ENCODE peak calls at places on chromosomes 7 and 10, in four cellular contexts. X is CD8-positive, alpha-beta T cell; E is sigmoid colon; S is AG04450. O is an unnamed sample.

GRCh38 chr10:124036746-124037145 is 56.7 kb downstream of the CHST15 start:
- DNase-seq in E (no peak), X (no peak), S (no peak), O (no peak)

GRCh38 chr7:91347288-91347687 is 83.1 kb downstream of the FZD1 start:
- DNase-seq in E (no peak), X (no peak), S (no peak), O (peak)

GRCh38 chr7:75536491-75536890 is 44.4 kb downstream of the SPDYE5 start:
- DNase-seq in E (peak), X (no peak), S (no peak), O (no peak)

GRCh38 chr7:522071-522937 is 2.7 kb upstream of the PDGFA start:
- DNase-seq in X (no peak), E (no peak), S (no peak), O (no peak)

GRCh38 chr7:132398253-132398913 is 177.9 kb downstream of the PLXNA4 start:
- DNase-seq in E (peak), S (no peak), X (no peak), O (no peak)

GRCh38 chr10:61662794-61663259 is at the start of gene CABCOCO1:
- DNase-seq in E (peak), S (no peak), X (no peak), O (no peak)

GRCh38 chr10:84337199-84337598 is 8.8 kb downstream of the CCSER2 start:
- DNase-seq in E (no peak), S (no peak), X (no peak), O (no peak)

GRCh38 chr7:1869731-1870130 is 199.7 kb downstream of the ELFN1 start:
- DNase-seq in X (no peak), E (no peak), S (no peak), O (no peak)

GRCh38 chr7:90973146-90973545 is 291.1 kb upstream of the FZD1 start:
- DNase-seq in E (no peak), S (no peak), X (no peak), O (no peak)

GRCh38 chr10:130193493-130194193 is 57.5 kb downstream of the GLRX3 start:
- DNase-seq in E (no peak), X (no peak), S (no peak), O (no peak)

GRCh38 chr7:46034056-46034768 is 113.1 kb upstream of the IGFBP3 start:
- DNase-seq in E (no peak), X (no peak), S (peak), O (no peak)

GRCh38 chr10:77648472-77648871 is 10.9 kb upstream of the KCNMA1 start:
- DNase-seq in S (no peak), X (no peak), E (no peak), O (no peak)

GRCh38 chr7:36875794-36876193 is 151.5 kb upstream of the AOAH start:
- DNase-seq in X (no peak), S (no peak), E (no peak), O (peak)

GRCh38 chr10:49645417-49646255 is 31.8 kb downstream of the CHAT start:
- DNase-seq in E (no peak), X (no peak), S (no peak), O (no peak)

GRCh38 chr10:88254091-88254490 is 329.0 kb downstream of the RNLS start:
- DNase-seq in X (no peak), S (no peak), E (no peak), O (no peak)

GRCh38 chr7:84446991-84447480 is 252.4 kb upstream of the SEMA3A start:
- DNase-seq in E (no peak), X (no peak), S (no peak), O (no peak)

GRCh38 chr7:3430588-3430987 is 129.5 kb downstream of the SDK1 start:
- DNase-seq in X (no peak), E (no peak), S (no peak), O (no peak)

GRCh38 chr10:101065479-101066145 is 3.8 kb downstream of the KAZALD1 start:
- DNase-seq in E (no peak), S (no peak), X (no peak), O (no peak)

GRCh38 chr10:94088926-94089381 is 95.2 kb downstream of the PLCE1 start:
- DNase-seq in E (no peak), S (peak), X (no peak), O (no peak)

GRCh38 chr7:35004531-35005096 is 32.7 kb downstream of the DPY19L1 start:
- DNase-seq in S (no peak), X (no peak), E (no peak), O (no peak)

GRCh38 chr10:16799621-16800020 is 17.6 kb downstream of the RSU1 start:
- DNase-seq in E (no peak), X (no peak), S (no peak), O (no peak)
- H3K4me3 ChIP-seq in E (no peak), X (no peak), S (no peak), O (no peak)

DNA sequence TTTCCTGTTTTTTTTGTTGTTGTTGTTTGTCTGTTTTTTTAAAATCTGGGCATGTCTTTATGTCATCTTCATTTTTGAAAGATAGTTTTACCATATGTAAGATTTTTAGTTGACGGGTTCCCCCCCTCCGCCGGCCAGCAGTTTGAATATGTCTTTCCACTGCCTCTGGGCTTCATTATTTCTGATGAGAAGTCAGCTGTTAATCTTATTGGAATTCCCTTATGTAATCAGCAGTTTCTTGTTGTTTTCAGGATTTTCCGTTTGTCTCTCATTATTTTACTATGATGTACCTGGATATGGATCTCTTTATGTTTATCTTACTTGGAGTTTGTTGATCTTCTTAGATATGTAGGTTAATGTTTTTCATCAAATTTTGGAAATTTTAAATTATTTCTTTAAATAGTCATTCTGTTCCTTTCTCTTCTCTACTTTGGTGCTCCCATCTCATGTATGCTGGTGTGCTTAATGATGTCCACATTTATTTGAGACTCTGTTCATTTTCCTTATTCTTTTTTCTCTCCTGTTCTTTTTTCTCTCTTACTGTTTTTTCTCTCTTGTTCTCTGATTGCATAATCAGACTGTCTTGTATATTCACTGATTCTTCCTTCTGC is 9.7 kb downstream of the EXOC6 start:
- DNase-seq in S (no peak), E (no peak), X (no peak), O (no peak)
- TF ChIP-seq CTCF in S (no peak), E (no peak), X (no peak), O (no peak)

DNA sequence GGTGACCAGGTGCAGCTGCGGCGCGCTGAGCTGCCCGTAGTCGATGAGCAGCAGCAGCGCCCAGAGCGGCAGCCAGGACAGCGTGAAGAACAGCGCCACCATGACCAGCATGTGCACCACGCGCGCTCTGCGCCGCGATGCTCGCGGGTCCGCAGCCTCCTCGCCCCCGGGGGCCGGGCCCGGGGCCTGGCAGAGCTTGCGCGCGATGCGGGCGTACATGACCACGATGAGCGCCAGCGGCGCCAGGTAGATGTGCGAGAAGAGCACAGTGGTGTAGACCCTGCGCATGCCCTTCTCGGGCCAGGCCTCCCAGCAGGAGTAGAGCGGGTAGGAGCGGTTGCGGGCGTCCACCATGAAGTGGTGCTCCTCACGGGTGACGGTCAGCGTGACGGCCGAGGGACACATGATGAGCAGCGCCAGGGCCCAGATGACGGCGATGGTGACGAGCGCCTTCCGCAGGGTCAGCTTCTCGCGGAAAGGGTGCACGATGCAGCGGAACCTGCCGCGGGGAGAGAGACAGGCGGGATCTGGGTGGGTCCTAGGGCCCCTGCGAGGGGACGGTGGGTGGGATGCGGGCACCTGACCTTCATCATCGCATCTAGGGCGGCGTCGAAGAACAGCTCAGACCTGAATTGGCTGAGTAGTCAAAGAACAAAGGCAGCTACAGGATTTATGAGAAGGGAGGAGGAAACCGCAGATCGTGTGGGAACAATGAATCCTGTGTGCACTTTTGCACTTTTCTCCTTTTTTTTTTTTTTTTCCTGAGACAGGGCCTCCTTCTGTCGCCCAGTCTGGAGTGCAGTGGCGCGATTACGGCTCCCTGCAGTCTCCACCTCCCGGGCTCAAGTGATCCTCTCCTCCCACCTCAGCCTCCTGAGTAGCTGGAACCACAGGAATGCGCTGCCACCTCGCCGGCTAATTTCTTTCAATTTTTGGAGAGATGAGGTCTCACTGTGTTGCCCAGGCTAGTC is 22.4 kb upstream of the PPA1 start:
- DNase-seq in S (no peak), E (no peak), X (peak), O (no peak)
- H3K4me3 ChIP-seq in S (no peak), E (no peak), X (peak), O (no peak)

GRCh38 chr10:120578123-120578522 is 121.1 kb downstream of the PLPP4 start:
- DNase-seq in S (no peak), E (no peak), X (no peak), O (no peak)

GRCh38 chr10:120575411-120575810 is 118.4 kb downstream of the PLPP4 start:
- DNase-seq in S (no peak), X (no peak), E (no peak), O (no peak)

GRCh38 chr10:120580651-120581259 is 123.7 kb downstream of the PLPP4 start:
- DNase-seq in X (no peak), E (no peak), S (no peak), O (no peak)

GRCh38 chr10:120581496-120581895 is 124.5 kb downstream of the PLPP4 start:
- DNase-seq in X (no peak), E (no peak), S (no peak), O (no peak)

DNA sequence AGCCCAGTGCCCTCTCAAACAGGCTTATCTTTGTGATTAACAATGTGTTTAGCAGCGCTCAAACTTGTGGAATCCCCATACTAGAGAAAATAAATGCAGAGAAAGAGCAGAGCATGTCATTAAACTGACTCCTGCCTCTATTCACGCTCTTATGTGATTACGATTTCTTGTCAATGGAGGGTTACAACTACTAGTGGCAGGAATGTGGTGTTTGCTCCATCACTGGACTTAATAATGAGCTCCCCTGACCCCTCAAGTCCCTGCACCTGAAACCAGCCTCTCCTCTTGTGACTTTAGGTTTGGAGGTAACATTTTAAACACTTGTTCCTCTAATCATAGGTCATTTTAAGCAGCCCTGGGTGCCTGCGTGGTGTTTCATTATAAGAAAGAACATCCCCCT is 121.9 kb downstream of the PLPP4 start:
- DNase-seq in E (no peak), S (no peak), X (no peak), O (no peak)
- TF ChIP-seq CTCF in E (no peak), S (no peak), X (no peak), O (no peak)

DNA sequence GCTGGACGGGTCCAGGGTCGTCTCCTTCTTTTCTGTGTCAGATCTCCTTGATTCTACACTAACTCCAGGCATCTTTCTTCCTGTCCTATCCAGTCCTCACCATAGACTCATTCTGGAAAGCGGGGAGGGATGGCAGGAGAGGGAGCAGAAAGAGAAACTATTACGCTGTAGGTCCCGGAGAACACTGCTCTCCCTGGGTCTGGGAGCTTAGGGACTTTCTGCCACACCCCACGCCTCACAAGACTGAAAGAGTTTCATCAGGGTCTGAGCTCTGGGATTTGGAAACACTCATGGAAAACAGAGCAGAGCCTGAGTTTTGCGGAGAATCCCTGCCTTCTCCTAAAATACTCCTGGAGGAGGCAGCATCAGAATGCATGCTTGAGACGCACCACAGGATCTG is 38.0 kb downstream of the ASB13 start:
- DNase-seq in E (peak), S (no peak), X (no peak), O (no peak)
- H3K4me3 ChIP-seq in E (no peak), S (peak), X (no peak), O (no peak)

GRCh38 chr10:28612877-28613276 is 64.4 kb upstream of the BAMBI start:
- DNase-seq in X (no peak), E (no peak), S (no peak), O (no peak)
- TF ChIP-seq CTCF in X (no peak), E (no peak), S (no peak), O (no peak)

DNA sequence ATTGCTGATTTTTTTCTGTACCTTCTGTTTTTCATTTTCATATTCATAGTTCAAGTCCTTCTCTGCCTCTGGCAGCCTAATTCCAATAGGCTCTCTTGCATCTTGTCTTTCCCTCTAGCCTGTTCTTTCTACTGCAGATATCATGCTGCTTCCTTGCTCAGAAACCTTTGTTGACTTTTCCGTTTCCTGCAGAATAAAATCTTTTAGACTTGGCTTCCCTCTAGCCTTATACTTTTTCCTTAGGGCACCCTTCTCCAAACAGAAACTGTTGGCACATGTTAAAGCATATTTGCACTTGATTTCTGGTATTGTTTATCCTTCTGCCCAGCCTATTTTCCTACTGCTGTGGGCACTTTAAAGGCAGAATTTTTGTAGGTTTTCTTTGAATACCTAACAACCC is 4.5 kb downstream of the GNAI1 start:
- DNase-seq in X (no peak), S (no peak), E (no peak), O (peak)
- H3K4me3 ChIP-seq in X (no peak), S (no peak), E (no peak), O (peak)

DNA sequence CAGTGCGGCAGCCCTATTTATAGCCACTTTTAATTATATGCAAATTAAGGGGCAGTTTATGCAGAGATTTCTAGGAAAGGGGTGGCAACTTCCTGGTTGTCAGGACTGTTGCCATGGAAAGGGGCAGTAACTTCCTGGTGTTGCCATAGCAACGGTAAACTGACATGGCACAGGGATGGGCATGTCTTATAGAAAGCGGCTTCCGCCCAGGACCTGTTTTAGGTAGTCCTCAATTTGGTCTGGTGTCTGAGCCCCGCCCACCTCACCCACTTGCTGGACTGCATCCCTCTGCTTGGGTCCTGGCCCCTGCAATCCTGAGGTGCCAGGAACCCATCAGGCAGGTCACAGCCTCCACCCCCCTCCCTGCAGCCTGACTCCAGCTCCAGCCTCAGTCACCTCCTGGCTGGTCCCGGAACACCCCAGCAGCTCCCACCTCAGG is 115.8 kb downstream of the TMEM130 start:
- DNase-seq in X (no peak), E (no peak), S (no peak), O (no peak)
- TF ChIP-seq CTCF in X (no peak), E (no peak), S (no peak), O (no peak)